ENCODE peak calls at places on chromosomes 6 and 20, in eight cellular contexts. Z is stimulated activated CD4-positive, alpha-beta T cell treated with anti-CD3 and anti-CD28 coated beads, Interleukin-1b, Interleukin-23, amount 100 ng/mL, for 24 hours; G is HuH-7.5; Y is fibroblast of the conjunctiva; R is esophagus muscularis mucosa; H is fibroblast of mammary gland; F is EH; I is HTR-8/SVneo. P is an unnamed sample.

GRCh38 chr6:101534386-101534785 is 140.9 kb downstream of the GRIK2 start:
- DNase-seq in Z (no peak), G (no peak), Y (no peak), R (no peak), H (peak; percentile 21), F (peak; percentile 89), I (no peak), P (no peak)

GRCh38 chr20:50127587-50128519 is 14.9 kb upstream of the UBE2V1 start:
- DNase-seq in Z (no peak), G (no peak), Y (no peak), R (no peak), H (no peak), F (no peak), I (no peak), P (no peak)

GRCh38 chr6:111591370-111591900 is 14.2 kb downstream of the TRAF3IP2 start:
- DNase-seq in Z (no peak), G (peak; percentile 50), Y (peak; percentile 99), R (peak; percentile 98), H (peak; percentile 100), F (peak; percentile 100), I (peak; percentile 90), P (no peak)

GRCh38 chr6:85015396-85015990 is 251.1 kb upstream of the TBX18 start:
- DNase-seq in Z (no peak), G (peak; percentile 18), Y (peak; percentile 64), R (no peak), H (peak; percentile 67), F (peak; percentile 39), I (peak; percentile 20), P (no peak)

GRCh38 chr6:79077680-79078056 is 386 bp downstream of the PHIP start:
- DNase-seq in Z (peak; percentile 17), G (peak; percentile 38), Y (no peak), R (no peak), H (no peak), F (no peak), I (peak; percentile 13), P (peak; percentile 23)

GRCh38 chr6:155782739-155783459 is 327.3 kb upstream of the NOX3 start:
- DNase-seq in Z (no peak), G (no peak), Y (no peak), R (no peak), H (peak; percentile 2), F (peak; percentile 92), I (no peak), P (no peak)

GRCh38 chr6:115896538-115897129 is 164.1 kb downstream of the FRK start:
- DNase-seq in Z (no peak), G (no peak), Y (peak; percentile 26), R (no peak), H (peak; percentile 53), F (peak; percentile 42), I (peak; percentile 31), P (no peak)

GRCh38 chr6:98539669-98540207 is 294.6 kb upstream of the POU3F2 start:
- DNase-seq in Z (no peak), G (no peak), Y (no peak), R (no peak), H (no peak), F (no peak), I (no peak), P (no peak)

GRCh38 chr6:149150301-149150700 is 167.2 kb upstream of the TAB2 start:
- DNase-seq in Z (no peak), G (no peak), Y (no peak), R (peak; percentile 87), H (no peak), F (no peak), I (no peak), P (no peak)